ENCODE peak calls at places on chromosomes 13 and 19, in six cellular contexts. K is transverse colon, W is SK-N-SH, Y is HepG2, C is sigmoid colon, B is A549. H is an unnamed sample.

GRCh38 chr13:105135852-105136251 is 1399.6 kb downstream of the EFNB2 start:
- DNase-seq in K (no peak), W (peak; percentile 43), Y (no peak), C (no peak), B (no peak), H (no peak)

GRCh38 chr19:5470264-5470671 is 15.1 kb downstream of the ZNRF4 start:
- DNase-seq in K (peak; percentile 48), W (no peak), Y (peak; percentile 88), C (no peak), B (no peak), H (no peak)

GRCh38 chr19:54653181-54653809 is 9.5 kb upstream of the LILRB4 start:
- DNase-seq in K (no peak), W (peak; percentile 41), Y (peak; percentile 8), C (no peak), B (peak; percentile 67), H (no peak)

GRCh38 chr19:43534811-43535761 is 2.1 kb downstream of the ZNF575 start:
- DNase-seq in K (peak; percentile 64), W (peak; percentile 60), Y (peak; percentile 35), C (peak; percentile 87), B (peak; percentile 59), H (peak; percentile 78)

GRCh38 chr13:113032291-113032690 is 63.3 kb downstream of the MCF2L start:
- DNase-seq in K (no peak), W (no peak), Y (no peak), C (no peak), B (no peak), H (no peak)

GRCh38 chr13:74423434-74423833 is 289.2 kb upstream of the KLF12 start:
- DNase-seq in K (no peak), W (no peak), Y (no peak), C (no peak), B (no peak), H (no peak)

GRCh38 chr13:41960195-41960699 is 662 bp downstream of the VWA8 start:
- DNase-seq in K (peak; percentile 15), W (no peak), Y (peak; percentile 46), C (no peak), B (peak; percentile 16), H (no peak)

GRCh38 chr19:1063030-1063908 is 3.7 kb upstream of the ARHGAP45 start:
- DNase-seq in K (no peak), W (peak; percentile 64), Y (no peak), C (no peak), B (no peak), H (no peak)

GRCh38 chr19:18427752-18428131 is 8.5 kb downstream of the SSBP4 start:
- DNase-seq in K (no peak), W (no peak), Y (no peak), C (no peak), B (no peak), H (no peak)

GRCh38 chr13:42075517-42075916 is 27.1 kb downstream of the DGKH start:
- DNase-seq in K (no peak), W (no peak), Y (no peak), C (no peak), B (no peak), H (no peak)

GRCh38 chr19:4713384-4713951 is 10.2 kb downstream of the DPP9 start:
- DNase-seq in K (peak; percentile 93), W (peak; percentile 43), Y (no peak), C (peak; percentile 96), B (peak; percentile 92), H (peak; percentile 92)

GRCh38 chr19:54230031-54230430 is 7.2 kb upstream of the LILRB3 start:
- DNase-seq in K (no peak), W (no peak), Y (no peak), C (peak; percentile 20), B (no peak), H (peak; percentile 61)

GRCh38 chr19:50677636-50678035 is 28.4 kb downstream of the C19orf81 start:
- DNase-seq in K (no peak), W (no peak), Y (no peak), C (no peak), B (no peak), H (no peak)

GRCh38 chr13:74026753-74027152 is 107.5 kb downstream of the KLF12 start:
- DNase-seq in K (peak; percentile 44), W (no peak), Y (no peak), C (no peak), B (no peak), H (no peak)

GRCh38 chr13:36445278-36445677 is 13.0 kb downstream of the CCNA1 start:
- DNase-seq in K (no peak), W (no peak), Y (no peak), C (no peak), B (no peak), H (no peak)

GRCh38 chr19:51441410-51442390 is 16.6 kb downstream of the SIGLEC8 start:
- DNase-seq in K (peak; percentile 73), W (no peak), Y (no peak), C (peak; percentile 46), B (no peak), H (no peak)

GRCh38 chr19:19782783-19783182 is 38.8 kb downstream of the ZNF506 start:
- DNase-seq in K (no peak), W (no peak), Y (no peak), C (no peak), B (no peak), H (no peak)

GRCh38 chr13:59633290-59633689 is 530.4 kb downstream of the DIAPH3 start:
- DNase-seq in K (no peak), W (no peak), Y (no peak), C (no peak), B (no peak), H (no peak)

GRCh38 chr19:50492303-50493052 is 15.8 kb upstream of the GARIN5A start:
- DNase-seq in K (no peak), W (peak; percentile 53), Y (no peak), C (peak; percentile 45), B (no peak), H (no peak)

GRCh38 chr13:110716235-110716505 is 2.7 kb downstream of the ING1 start:
- DNase-seq in K (peak; percentile 69), W (no peak), Y (peak; percentile 24), C (peak; percentile 85), B (no peak), H (no peak)
- TF ChIP-seq CTCF in K (no peak), W (peak; percentile 4), Y (no peak), C (no peak), B (no peak), H (no peak)

GRCh38 chr19:13428352-13428751 is 77.9 kb downstream of the CACNA1A start:
- DNase-seq in K (no peak), W (peak; percentile 19), Y (no peak), C (no peak), B (no peak), H (no peak)
- TF ChIP-seq EP300 in K (no peak), W (no peak), Y (no peak), C (no peak), B (no peak), H (no peak)

DNA sequence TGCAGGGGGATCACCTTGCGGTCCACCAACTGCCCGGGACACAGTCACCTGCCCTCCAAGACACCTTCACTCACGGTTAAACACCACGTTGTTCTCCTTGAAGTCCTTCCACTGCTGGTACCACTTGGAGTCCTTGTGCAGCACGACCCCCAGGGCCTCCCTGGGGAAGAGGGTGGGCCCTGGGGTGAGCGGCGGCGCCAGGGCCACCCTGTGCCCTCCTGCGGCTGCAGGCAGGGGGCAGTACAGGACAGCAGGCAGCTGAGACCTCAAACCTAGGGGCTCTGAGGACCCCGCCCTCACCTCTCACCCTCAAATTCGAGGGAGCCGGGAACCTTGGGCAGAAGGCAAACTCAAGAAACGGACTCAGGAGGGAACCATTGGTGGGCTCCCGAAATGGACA is 7.5 kb upstream of the CTXN1 start:
- DNase-seq in K (no peak), W (peak; percentile 53), Y (no peak), C (no peak), B (no peak), H (no peak)
- TF ChIP-seq CTCF in K (no peak), W (peak; percentile 53), Y (peak; percentile 28), C (peak; percentile 10), B (no peak), H (no peak)

GRCh38 chr13:87712012-87712411 is 40.8 kb downstream of the SLITRK5 start:
- DNase-seq in K (no peak), W (no peak), Y (no peak), C (no peak), B (no peak), H (no peak)
- TF ChIP-seq EP300 in K (no peak), W (no peak), Y (no peak), C (no peak), B (no peak), H (no peak)